ENCODE peak calls at places on chromosome 17, in four cellular contexts. F is stimulated activated CD8-positive, alpha-beta memory T cell treated with anti-CD3 and anti-CD28 coated beads, Interleukin-15, amount 100 ng/mL, for 24 hours; M is stomach; R is H7. S is an unnamed sample.

GRCh38 chr17:36506831-36507230 is 20.4 kb downstream of the ZNHIT3 start:
- DNase-seq in M (no peak), F (no peak), R (no peak), S (no peak)

GRCh38 chr17:47956818-47957590 is 679 bp downstream of the PRR15L start:
- DNase-seq in M (no peak), R (no peak), F (no peak), S (no peak)

GRCh38 chr17:38869647-38870258 is at the start of gene LASP1:
- DNase-seq in M (peak), R (peak), F (peak), S (peak)

GRCh38 chr17:72950236-72950931 is 142.1 kb downstream of the SLC39A11 start:
- DNase-seq in R (peak), F (no peak), M (no peak), S (no peak)

GRCh38 chr17:57811633-57812280 is 38.1 kb downstream of the MRPS23 start:
- DNase-seq in M (no peak), R (peak), F (no peak), S (no peak)

GRCh38 chr17:39236981-39237441 is 11.3 kb upstream of the STAC2 start:
- DNase-seq in R (no peak), M (no peak), F (no peak), S (no peak)

GRCh38 chr17:46944931-46945330 is 22.0 kb downstream of the GOSR2 start:
- DNase-seq in F (no peak), R (no peak), M (no peak), S (no peak)

GRCh38 chr17:82832411-82832810 is 7.4 kb downstream of the ZNF750 start:
- DNase-seq in R (peak), M (no peak), F (no peak), S (no peak)

GRCh38 chr17:77407321-77408277 is 266.8 kb downstream of the SEC14L1 start:
- DNase-seq in R (no peak), M (no peak), F (no peak), S (no peak)

GRCh38 chr17:79648181-79648831 is 37.5 kb upstream of the RBFOX3 start:
- DNase-seq in M (peak), R (no peak), F (no peak), S (no peak)

GRCh38 chr17:76540381-76541300 is 797 bp downstream of the PRCD start:
- DNase-seq in M (peak), R (peak), F (no peak), S (peak)

GRCh38 chr17:45043268-45043681 is 8.2 kb downstream of the DCAKD start:
- DNase-seq in R (no peak), F (no peak), M (no peak), S (no peak)

GRCh38 chr17:59001158-59001814 is 105.4 kb downstream of the TRIM37 start:
- DNase-seq in F (peak), R (no peak), M (peak), S (no peak)

GRCh38 chr17:79920751-79921410 is 81.6 kb upstream of the CBX4 start:
- DNase-seq in F (no peak), R (no peak), M (no peak), S (no peak)

GRCh38 chr17:74037320-74037719 is 166.2 kb upstream of the RPL38 start:
- DNase-seq in R (no peak), M (no peak), F (no peak), S (no peak)

GRCh38 chr17:79741751-79742588 is 11.2 kb downstream of the ENPP7 start:
- DNase-seq in R (peak), F (peak), M (peak), S (peak)

GRCh38 chr17:67830440-67830839 is 5.1 kb downstream of the BPTF start:
- DNase-seq in R (peak), F (no peak), M (no peak), S (no peak)

GRCh38 chr17:74407384-74407783 is 24.5 kb upstream of the GPRC5C start:
- DNase-seq in M (peak), R (no peak), F (no peak), S (no peak)

GRCh38 chr17:82849076-82849945 is 9.5 kb upstream of the ZNF750 start:
- DNase-seq in F (no peak), R (no peak), M (no peak), S (no peak)

GRCh38 chr17:76700627-76701470 is 9.9 kb downstream of the MXRA7 start:
- DNase-seq in F (no peak), M (no peak), R (peak), S (no peak)

GRCh38 chr17:82245144-82246039 is 16.6 kb downstream of the SLC16A3 start:
- DNase-seq in R (peak), F (no peak), M (no peak), S (no peak)

GRCh38 chr17:78555741-78556401 is 21.3 kb downstream of the DNAH17 start:
- DNase-seq in F (no peak), M (no peak), R (no peak), S (no peak)